ENCODE peak calls at places on chromosomes 16 and 17, in nine cellular contexts. X, R, H, Q, Z, W, F, B and S are unnamed samples.
A peak's percentile ranks its signal among the peaks of the same experiment; 100 is the strongest.

GRCh38 chr16:71320021-71320420 is 30.8 kb upstream of the CMTR2 start:
- DNase-seq in X (no peak), R (no peak), H (no peak), Q (no peak), Z (no peak), W (no peak), F (no peak), B (no peak), S (no peak)

GRCh38 chr17:2107506-2107905 is 52.6 kb downstream of the HIC1 start:
- DNase-seq in X (no peak), R (peak; percentile 57), H (no peak), Q (no peak), Z (no peak), W (no peak), F (no peak), B (no peak), S (no peak)

GRCh38 chr17:32264140-32264799 is 1.4 kb upstream of the RHBDL3 start:
- DNase-seq in X (no peak), R (no peak), H (no peak), Q (peak; percentile 18), Z (no peak), W (no peak), F (no peak), B (no peak), S (no peak)

GRCh38 chr17:43820759-43821158 is 12.2 kb downstream of the MPP3 start:
- DNase-seq in X (peak; percentile 60), R (no peak), H (no peak), Q (no peak), Z (no peak), W (no peak), F (no peak), B (no peak), S (no peak)

GRCh38 chr17:44086364-44087311 is 16.1 kb downstream of the G6PC3 start:
- DNase-seq in X (peak; percentile 80), R (no peak), H (no peak), Q (peak; percentile 98), Z (no peak), W (no peak), F (no peak), B (peak; percentile 81), S (no peak)

GRCh38 chr16:84738255-84739038 is 38.6 kb downstream of the USP10 start:
- DNase-seq in X (peak; percentile 83), R (peak; percentile 81), H (peak; percentile 88), Q (peak; percentile 87), Z (peak; percentile 91), W (peak; percentile 71), F (peak; percentile 80), B (peak; percentile 84), S (peak; percentile 67)

GRCh38 chr16:50035468-50035992 is 10.5 kb downstream of the CNEP1R1 start:
- DNase-seq in X (no peak), R (no peak), H (no peak), Q (no peak), Z (peak; percentile 33), W (no peak), F (no peak), B (no peak), S (no peak)

GRCh38 chr17:38798614-38799500 is 499 bp downstream of the PIP4K2B start:
- DNase-seq in X (peak; percentile 77), R (peak; percentile 71), H (peak; percentile 9), Q (peak; percentile 67), Z (peak; percentile 62), W (peak; percentile 58), F (peak; percentile 65), B (peak; percentile 55), S (no peak)

GRCh38 chr17:81250286-81251090 is 11.4 kb downstream of the NDUFAF8 start:
- DNase-seq in X (no peak), R (peak; percentile 26), H (no peak), Q (no peak), Z (no peak), W (no peak), F (no peak), B (no peak), S (peak; percentile 51)

GRCh38 chr17:60695960-60696359 is 18.3 kb downstream of the BCAS3 start:
- DNase-seq in X (no peak), R (no peak), H (no peak), Q (no peak), Z (no peak), W (no peak), F (no peak), B (no peak), S (no peak)

GRCh38 chr16:74372953-74373846 is 2.9 kb upstream of the NPIPB15 start:
- DNase-seq in X (no peak), R (no peak), H (no peak), Q (no peak), Z (no peak), W (no peak), F (no peak), B (no peak), S (no peak)

GRCh38 chr16:27310576-27311448 is 3.0 kb upstream of the IL4R start:
- DNase-seq in X (peak; percentile 22), R (no peak), H (no peak), Q (no peak), Z (no peak), W (no peak), F (no peak), B (peak; percentile 91), S (no peak)

GRCh38 chr16:35687071-35687470 is 2227.7 kb downstream of the TP53TG3F start:
- DNase-seq in X (no peak), R (no peak), H (no peak), Q (no peak), Z (no peak), W (no peak), F (no peak), B (no peak), S (no peak)

DNA sequence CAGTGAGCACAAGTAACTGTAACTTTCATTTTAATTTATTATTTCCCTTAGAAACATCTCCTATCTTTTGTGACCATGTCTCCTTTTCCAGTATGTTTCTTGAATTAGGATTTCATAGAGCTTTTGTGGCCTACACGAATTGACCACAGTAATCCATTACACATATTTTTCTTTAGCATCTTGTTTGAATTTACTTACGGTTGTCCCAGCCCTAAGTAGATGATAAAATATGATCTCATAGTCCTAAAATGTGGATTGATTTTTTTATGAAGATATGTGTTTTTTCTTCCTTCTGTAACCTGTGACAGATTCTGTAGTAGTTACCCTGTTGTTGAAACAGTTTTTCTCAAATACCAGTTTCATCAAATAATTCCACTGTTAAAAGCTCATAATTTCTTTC is 61.5 kb downstream of the NF1 start:
- DNase-seq in X (no peak), R (no peak), H (no peak), Q (no peak), Z (no peak), W (no peak), F (no peak), B (no peak), S (no peak)
- H3K27ac ChIP-seq in X (no peak overlapping the region), R (no peak overlapping the region), H (no peak overlapping the region), Q (peak overlapping the region; percentile 40), Z (no peak overlapping the region), W (no peak overlapping the region), F (no peak overlapping the region), B (no peak overlapping the region), S (no peak overlapping the region)

DNA sequence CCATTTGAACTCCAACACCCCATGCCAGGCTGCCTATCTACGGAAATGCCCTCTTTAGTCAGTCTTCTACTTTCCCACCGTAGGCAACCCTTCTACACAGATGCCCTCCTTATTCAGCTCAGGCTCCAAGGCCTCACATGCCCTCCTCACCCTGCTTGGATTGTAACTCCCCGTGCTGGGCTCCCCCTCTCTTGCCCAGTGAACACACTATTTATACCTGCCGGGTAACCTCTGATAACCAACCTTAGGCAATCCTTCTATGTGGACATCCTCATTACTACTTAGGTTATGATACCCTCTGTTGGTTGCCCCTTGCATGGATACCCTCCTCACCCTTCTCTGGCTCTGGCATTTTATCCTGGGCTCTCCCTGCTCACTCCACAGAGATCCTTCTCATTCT is 50.3 kb downstream of the NFAT5 start:
- DNase-seq in X (no peak), R (peak; percentile 50), H (no peak), Q (no peak), Z (no peak), W (peak; percentile 28), F (no peak), B (no peak), S (no peak)
- H3K4me1 ChIP-seq in X (peaks cover 48% of the 10 kb centered on the region), R (peaks cover 63% of the 10 kb centered on the region), H (no peaks in the 10 kb centered on the region), Q (peaks cover 6% of the 10 kb centered on the region), Z (peaks cover 34% of the 10 kb centered on the region), W (peaks cover 93% of the 10 kb centered on the region), F (no peaks in the 10 kb centered on the region), B (peaks cover 23% of the 10 kb centered on the region), S (no peaks in the 10 kb centered on the region)

GRCh38 chr17:75809631-75810111 is 25.1 kb downstream of the UNK start:
- DNase-seq in X (no peak), R (peak; percentile 62), H (no peak), Q (no peak), Z (no peak), W (no peak), F (no peak), B (no peak), S (no peak)
- H3K27ac ChIP-seq in X (peak overlapping the region; percentile 1), R (peak overlapping the region; percentile 90), H (peak overlapping the region; percentile 79), Q (no peak overlapping the region), Z (peak overlapping the region; percentile 14), W (peak overlapping the region; percentile 90), F (no peak overlapping the region), B (peak overlapping the region; percentile 90), S (peak overlapping the region; percentile 68)

DNA sequence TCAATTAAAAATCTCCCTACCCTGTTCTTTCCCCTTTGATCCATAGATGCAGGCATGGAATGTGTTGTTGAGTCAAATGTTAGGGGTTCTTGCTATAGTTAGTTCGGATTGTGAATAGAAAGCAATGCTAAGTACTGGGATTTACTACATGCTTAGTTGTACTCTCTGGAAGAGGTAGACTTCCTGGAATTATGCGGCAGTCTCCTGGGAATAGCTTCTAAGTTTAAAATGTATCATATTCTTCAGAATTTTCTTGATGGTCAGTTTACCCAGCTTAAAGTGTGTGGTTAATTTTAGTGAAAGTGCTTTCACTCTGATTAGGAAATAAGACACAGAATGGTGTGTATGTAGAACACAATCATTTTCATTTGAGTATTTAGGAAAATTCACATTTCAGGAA is 3.5 kb downstream of the CLTC start:
- DNase-seq in X (no peak), R (no peak), H (no peak), Q (no peak), Z (no peak), W (no peak), F (no peak), B (no peak), S (no peak)
- H3K4me1 ChIP-seq in X (peaks cover 61% of the 10 kb centered on the region), R (peaks cover 63% of the 10 kb centered on the region), H (no peaks in the 10 kb centered on the region), Q (peaks cover 7% of the 10 kb centered on the region), Z (peaks cover 32% of the 10 kb centered on the region), W (peaks cover 93% of the 10 kb centered on the region), F (peaks cover 8% of the 10 kb centered on the region), B (peaks cover 25% of the 10 kb centered on the region), S (no peaks in the 10 kb centered on the region)

GRCh38 chr17:8264320-8264719 is 15.2 kb downstream of the PFAS start:
- DNase-seq in X (no peak), R (no peak), H (no peak), Q (no peak), Z (no peak), W (no peak), F (no peak), B (no peak), S (no peak)
- H3K27ac ChIP-seq in X (no peak overlapping the region), R (no peak overlapping the region), H (no peak overlapping the region), Q (no peak overlapping the region), Z (no peak overlapping the region), W (no peak overlapping the region), F (no peak overlapping the region), B (no peak overlapping the region), S (no peak overlapping the region)

DNA sequence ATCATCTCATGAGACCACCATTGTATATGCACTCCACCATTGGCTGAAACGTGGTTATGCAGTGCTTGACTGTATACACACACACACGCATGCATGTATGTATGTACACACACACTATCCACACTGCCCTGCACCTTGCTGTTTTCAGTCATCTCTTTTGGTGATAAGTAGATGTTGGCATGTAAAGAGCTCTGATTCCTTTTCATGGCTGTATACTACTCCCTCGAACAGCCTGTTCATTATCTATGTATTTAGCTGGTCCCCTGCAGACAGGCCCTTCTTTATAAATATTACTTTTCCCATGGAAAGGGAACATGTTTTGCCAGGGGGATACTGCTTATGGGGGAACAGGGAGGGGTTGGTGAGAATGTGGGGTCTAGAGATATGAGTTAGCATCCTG is 349.4 kb downstream of the FOXL1 start:
- DNase-seq in X (no peak), R (no peak), H (no peak), Q (no peak), Z (no peak), W (no peak), F (no peak), B (no peak), S (no peak)
- H3K4me1 ChIP-seq in X (peaks cover 21% of the 10 kb centered on the region), R (peaks cover 36% of the 10 kb centered on the region), H (no peaks in the 10 kb centered on the region), Q (peaks cover 49% of the 10 kb centered on the region), Z (no peaks in the 10 kb centered on the region), W (peaks cover 32% of the 10 kb centered on the region), F (no peaks in the 10 kb centered on the region), B (peaks cover 34% of the 10 kb centered on the region), S (no peaks in the 10 kb centered on the region)